ENCODE peak calls at places on chromosomes 2 and 18, in five cellular contexts. O is tibial artery; B is NCI-H1105 treated with DMSO at 0.1 percent for 48 hours; R is lower leg skin; Q is stimulated activated CD8-positive, alpha-beta memory T cell treated with anti-CD3 and anti-CD28 coated beads, Interleukin-7, amount 100 ng/mL, for 1 hour. W is an unnamed sample.

GRCh38 chr2:72953528-72953927 is 36.2 kb downstream of the EMX1 start:
- DNase-seq in O (no peak), B (no peak), R (no peak), Q (no peak), W (no peak)

GRCh38 chr2:118845843-118846666 is 1.4 kb downstream of the EN1 start:
- DNase-seq in O (no peak), B (peak), R (peak), Q (no peak), W (no peak)

GRCh38 chr2:202950592-202950991 is 38.5 kb downstream of the CARF start:
- DNase-seq in O (no peak), B (no peak), R (no peak), Q (no peak), W (no peak)

GRCh38 chr2:69272803-69273471 is 114.1 kb downstream of the GFPT1 start:
- DNase-seq in O (no peak), B (no peak), R (no peak), Q (no peak), W (no peak)

GRCh38 chr2:45074713-45075112 is 65.5 kb upstream of the SIX2 start:
- DNase-seq in O (no peak), B (no peak), R (peak), Q (no peak), W (no peak)

GRCh38 chr18:80245781-80246655 is 1.3 kb downstream of the PARD6G start:
- DNase-seq in O (no peak), B (peak), R (peak), Q (no peak), W (peak)

GRCh38 chr2:102020596-102021170 is 28.9 kb downstream of the IL1R2 start:
- DNase-seq in O (peak), B (peak), R (peak), Q (peak), W (peak)

GRCh38 chr2:209334188-209335017 is 89.4 kb upstream of the MAP2 start:
- DNase-seq in O (peak), B (peak), R (no peak), Q (no peak), W (peak)

GRCh38 chr2:48249093-48249492 is 280.9 kb upstream of the STON1 start:
- DNase-seq in O (no peak), B (no peak), R (no peak), Q (no peak), W (no peak)

GRCh38 chr18:45666520-45666919 is 51.2 kb downstream of the SLC14A2 start:
- DNase-seq in O (no peak), B (no peak), R (no peak), Q (no peak), W (no peak)

GRCh38 chr2:16007167-16007934 is 67.0 kb downstream of the MYCN start:
- DNase-seq in O (no peak), B (no peak), R (no peak), Q (no peak), W (no peak)

GRCh38 chr2:70270323-70270722 is 12.4 kb downstream of the PCYOX1 start:
- DNase-seq in O (no peak), B (no peak), R (no peak), Q (no peak), W (no peak)

GRCh38 chr2:109318150-109318948 is 189.3 kb downstream of the SH3RF3 start:
- DNase-seq in O (peak), B (no peak), R (peak), Q (no peak), W (no peak)

GRCh38 chr2:71299507-71299906 is 32.1 kb upstream of the ZNF638 start:
- DNase-seq in O (no peak), B (peak), R (no peak), Q (no peak), W (peak)

GRCh38 chr2:81894451-81894990 is 1590.0 kb upstream of the LRRTM1 start:
- DNase-seq in O (no peak), B (no peak), R (no peak), Q (no peak), W (no peak)

GRCh38 chr18:23619388-23619873 is 33.1 kb upstream of the NPC1 start:
- DNase-seq in O (no peak), B (no peak), R (no peak), Q (no peak), W (no peak)

GRCh38 chr2:112621792-112622527 is 23.8 kb upstream of the SLC20A1 start:
- DNase-seq in O (no peak), B (no peak), R (peak), Q (no peak), W (no peak)

GRCh38 chr2:237697586-237698337 is 70.4 kb downstream of the LRRFIP1 start:
- DNase-seq in O (no peak), B (no peak), R (peak), Q (no peak), W (no peak)

GRCh38 chr2:43051316-43051715 is 175.1 kb downstream of the ZFP36L2 start:
- DNase-seq in O (no peak), B (no peak), R (peak), Q (no peak), W (no peak)

W was measured in NCI-H1436.